ENCODE peak calls at places on chromosome 16, in nine cellular contexts. One of them, this sample, is unnamed.

GRCh38 chr16:63720848-63721247 is 1401.0 kb downstream of the CDH11 start:
- DNase-seq in colonic mucosa: no peak
- DNase-seq in A549: no peak
- DNase-seq in CD8-positive, alpha-beta memory T cell: no peak
- DNase-seq in K562: no peak
- DNase-seq in heart left ventricle: no peak
- DNase-seq in uterus: no peak
- DNase-seq in mesendoderm: no peak
- DNase-seq in gastrocnemius medialis: no peak
- DNase-seq in this sample: no peak

GRCh38 chr16:27240948-27241531 is 27.5 kb downstream of the NSMCE1 start:
- DNase-seq in colonic mucosa: no peak
- DNase-seq in A549: no peak
- DNase-seq in CD8-positive, alpha-beta memory T cell: no peak
- DNase-seq in K562: no peak
- DNase-seq in heart left ventricle: peak; percentile 59
- DNase-seq in uterus: no peak
- DNase-seq in mesendoderm: no peak
- DNase-seq in gastrocnemius medialis: no peak
- DNase-seq in this sample: no peak

GRCh38 chr16:84117482-84117843 is 721 bp upstream of the MBTPS1 start:
- DNase-seq in colonic mucosa: no peak
- DNase-seq in A549: peak; percentile 28
- DNase-seq in CD8-positive, alpha-beta memory T cell: peak; percentile 58
- DNase-seq in K562: peak; percentile 43
- DNase-seq in heart left ventricle: no peak
- DNase-seq in uterus: no peak
- DNase-seq in mesendoderm: peak; percentile 61
- DNase-seq in gastrocnemius medialis: no peak
- DNase-seq in this sample: no peak

GRCh38 chr16:4021070-4021779 is 95.0 kb downstream of the ADCY9 start:
- DNase-seq in colonic mucosa: peak; percentile 92
- DNase-seq in A549: no peak
- DNase-seq in CD8-positive, alpha-beta memory T cell: no peak
- DNase-seq in K562: no peak
- DNase-seq in heart left ventricle: no peak
- DNase-seq in uterus: no peak
- DNase-seq in mesendoderm: no peak
- DNase-seq in gastrocnemius medialis: peak; percentile 28
- DNase-seq in this sample: no peak

GRCh38 chr16:83470406-83470805 is 337.4 kb upstream of the HSBP1 start:
- DNase-seq in colonic mucosa: no peak
- DNase-seq in A549: no peak
- DNase-seq in CD8-positive, alpha-beta memory T cell: no peak
- DNase-seq in K562: no peak
- DNase-seq in heart left ventricle: no peak
- DNase-seq in uterus: no peak
- DNase-seq in mesendoderm: no peak
- DNase-seq in gastrocnemius medialis: no peak
- DNase-seq in this sample: no peak

GRCh38 chr16:14098081-14098480 is 27.0 kb downstream of the MRTFB start:
- DNase-seq in colonic mucosa: no peak
- DNase-seq in A549: no peak
- DNase-seq in CD8-positive, alpha-beta memory T cell: no peak
- DNase-seq in K562: no peak
- DNase-seq in heart left ventricle: no peak
- DNase-seq in uterus: no peak
- DNase-seq in mesendoderm: no peak
- DNase-seq in gastrocnemius medialis: no peak
- DNase-seq in this sample: no peak

GRCh38 chr16:13148836-13149235 is 247.4 kb downstream of the SHISA9 start:
- DNase-seq in colonic mucosa: no peak
- DNase-seq in A549: no peak
- DNase-seq in CD8-positive, alpha-beta memory T cell: no peak
- DNase-seq in K562: no peak
- DNase-seq in heart left ventricle: no peak
- DNase-seq in uterus: no peak
- DNase-seq in mesendoderm: no peak
- DNase-seq in gastrocnemius medialis: no peak
- DNase-seq in this sample: no peak

GRCh38 chr16:31708348-31708747 is 165.3 kb upstream of the ZNF267 start:
- DNase-seq in colonic mucosa: no peak
- DNase-seq in A549: no peak
- DNase-seq in CD8-positive, alpha-beta memory T cell: no peak
- DNase-seq in K562: peak; percentile 2
- DNase-seq in heart left ventricle: no peak
- DNase-seq in uterus: no peak
- DNase-seq in mesendoderm: no peak
- DNase-seq in gastrocnemius medialis: no peak
- DNase-seq in this sample: peak; percentile 45

GRCh38 chr16:15748654-15749053 is 98.6 kb downstream of the NDE1 start:
- DNase-seq in colonic mucosa: no peak
- DNase-seq in A549: no peak
- DNase-seq in CD8-positive, alpha-beta memory T cell: no peak
- DNase-seq in K562: no peak
- DNase-seq in heart left ventricle: no peak
- DNase-seq in uterus: no peak
- DNase-seq in mesendoderm: no peak
- DNase-seq in gastrocnemius medialis: no peak
- DNase-seq in this sample: no peak

GRCh38 chr16:30183961-30184429 is 593 bp downstream of the CORO1A start:
- DNase-seq in colonic mucosa: peak; percentile 44
- DNase-seq in A549: no peak
- DNase-seq in CD8-positive, alpha-beta memory T cell: peak; percentile 92
- DNase-seq in K562: no peak
- DNase-seq in heart left ventricle: peak; percentile 75
- DNase-seq in uterus: peak; percentile 19
- DNase-seq in mesendoderm: no peak
- DNase-seq in gastrocnemius medialis: peak; percentile 21
- DNase-seq in this sample: peak; percentile 78

GRCh38 chr16:49748322-49748721 is 107.6 kb downstream of the ZNF423 start:
- DNase-seq in colonic mucosa: no peak
- DNase-seq in A549: no peak
- DNase-seq in CD8-positive, alpha-beta memory T cell: no peak
- DNase-seq in K562: no peak
- DNase-seq in heart left ventricle: no peak
- DNase-seq in uterus: peak; percentile 73
- DNase-seq in mesendoderm: no peak
- DNase-seq in gastrocnemius medialis: no peak
- DNase-seq in this sample: no peak

GRCh38 chr16:83813818-83814653 is 6.3 kb downstream of the HSBP1 start:
- DNase-seq in colonic mucosa: no peak
- DNase-seq in A549: peak; percentile 34
- DNase-seq in CD8-positive, alpha-beta memory T cell: no peak
- DNase-seq in K562: no peak
- DNase-seq in heart left ventricle: no peak
- DNase-seq in uterus: peak; percentile 45
- DNase-seq in mesendoderm: peak; percentile 77
- DNase-seq in gastrocnemius medialis: no peak
- DNase-seq in this sample: no peak

GRCh38 chr16:87956771-87957279 is 5.6 kb downstream of the BANP start:
- DNase-seq in colonic mucosa: no peak
- DNase-seq in A549: peak; percentile 32
- DNase-seq in CD8-positive, alpha-beta memory T cell: no peak
- DNase-seq in K562: peak; percentile 35
- DNase-seq in heart left ventricle: no peak
- DNase-seq in uterus: no peak
- DNase-seq in mesendoderm: peak; percentile 54
- DNase-seq in gastrocnemius medialis: no peak
- DNase-seq in this sample: no peak
- H3K4me1 ChIP-seq in colonic mucosa: peaks cover 18% of the 10 kb centered on the region
- H3K4me1 ChIP-seq in A549: peaks cover 25% of the 10 kb centered on the region
- H3K4me1 ChIP-seq in CD8-positive, alpha-beta memory T cell: peaks cover 71% of the 10 kb centered on the region
- H3K4me1 ChIP-seq in K562: peaks cover 40% of the 10 kb centered on the region
- H3K4me1 ChIP-seq in heart left ventricle: peaks cover 63% of the 10 kb centered on the region
- H3K4me1 ChIP-seq in uterus: peaks cover 3% of the 10 kb centered on the region
- H3K4me1 ChIP-seq in mesendoderm: no peaks in the 10 kb centered on the region
- H3K4me1 ChIP-seq in gastrocnemius medialis: peaks cover 22% of the 10 kb centered on the region
- H3K4me1 ChIP-seq in this sample: peaks cover 77% of the 10 kb centered on the region

GRCh38 chr16:75089486-75090202 is 26.9 kb downstream of the LDHD start:
- DNase-seq in colonic mucosa: no peak
- DNase-seq in A549: no peak
- DNase-seq in CD8-positive, alpha-beta memory T cell: no peak
- DNase-seq in K562: no peak
- DNase-seq in heart left ventricle: no peak
- DNase-seq in uterus: no peak
- DNase-seq in mesendoderm: peak; percentile 77
- DNase-seq in gastrocnemius medialis: no peak
- DNase-seq in this sample: no peak
- H3K4me1 ChIP-seq in colonic mucosa: peaks cover 7% of the 10 kb centered on the region
- H3K4me1 ChIP-seq in A549: peaks cover 58% of the 10 kb centered on the region
- H3K4me1 ChIP-seq in CD8-positive, alpha-beta memory T cell: no peaks in the 10 kb centered on the region
- H3K4me1 ChIP-seq in K562: peaks cover 46% of the 10 kb centered on the region
- H3K4me1 ChIP-seq in heart left ventricle: peaks cover 41% of the 10 kb centered on the region
- H3K4me1 ChIP-seq in uterus: no peaks in the 10 kb centered on the region
- H3K4me1 ChIP-seq in mesendoderm: peaks cover 7% of the 10 kb centered on the region
- H3K4me1 ChIP-seq in gastrocnemius medialis: peaks cover 49% of the 10 kb centered on the region
- H3K4me1 ChIP-seq in this sample: no peaks in the 10 kb centered on the region

GRCh38 chr16:1154887-1155331 is 2.0 kb downstream of the CACNA1H start:
- DNase-seq in colonic mucosa: no peak
- DNase-seq in A549: peak; percentile 54
- DNase-seq in CD8-positive, alpha-beta memory T cell: no peak
- DNase-seq in K562: no peak
- DNase-seq in heart left ventricle: no peak
- DNase-seq in uterus: no peak
- DNase-seq in mesendoderm: no peak
- DNase-seq in gastrocnemius medialis: no peak
- DNase-seq in this sample: no peak
- H3K4me1 ChIP-seq in colonic mucosa: no peaks in the 10 kb centered on the region
- H3K4me1 ChIP-seq in A549: peaks cover 47% of the 10 kb centered on the region
- H3K4me1 ChIP-seq in CD8-positive, alpha-beta memory T cell: peaks cover 7% of the 10 kb centered on the region
- H3K4me1 ChIP-seq in K562: no peaks in the 10 kb centered on the region
- H3K4me1 ChIP-seq in heart left ventricle: peaks cover 9% of the 10 kb centered on the region
- H3K4me1 ChIP-seq in uterus: no peaks in the 10 kb centered on the region
- H3K4me1 ChIP-seq in mesendoderm: no peaks in the 10 kb centered on the region
- H3K4me1 ChIP-seq in gastrocnemius medialis: no peaks in the 10 kb centered on the region
- H3K4me1 ChIP-seq in this sample: peaks cover 11% of the 10 kb centered on the region

GRCh38 chr16:843771-844170 is 43.2 kb upstream of the GNG13 start:
- DNase-seq in colonic mucosa: no peak
- DNase-seq in A549: no peak
- DNase-seq in CD8-positive, alpha-beta memory T cell: no peak
- DNase-seq in K562: no peak
- DNase-seq in heart left ventricle: peak; percentile 42
- DNase-seq in uterus: no peak
- DNase-seq in mesendoderm: no peak
- DNase-seq in gastrocnemius medialis: no peak
- DNase-seq in this sample: no peak
- H3K4me1 ChIP-seq in colonic mucosa: no peaks in the 10 kb centered on the region
- H3K4me1 ChIP-seq in A549: no peaks in the 10 kb centered on the region
- H3K4me1 ChIP-seq in CD8-positive, alpha-beta memory T cell: no peaks in the 10 kb centered on the region
- H3K4me1 ChIP-seq in K562: no peaks in the 10 kb centered on the region
- H3K4me1 ChIP-seq in heart left ventricle: no peaks in the 10 kb centered on the region
- H3K4me1 ChIP-seq in uterus: no peaks in the 10 kb centered on the region
- H3K4me1 ChIP-seq in mesendoderm: no peaks in the 10 kb centered on the region
- H3K4me1 ChIP-seq in gastrocnemius medialis: no peaks in the 10 kb centered on the region
- H3K4me1 ChIP-seq in this sample: no peaks in the 10 kb centered on the region

GRCh38 chr16:68070249-68070725 is 14.9 kb upstream of the NFATC3 start:
- DNase-seq in colonic mucosa: no peak
- DNase-seq in A549: no peak
- DNase-seq in CD8-positive, alpha-beta memory T cell: no peak
- DNase-seq in K562: no peak
- DNase-seq in heart left ventricle: no peak
- DNase-seq in uterus: no peak
- DNase-seq in mesendoderm: no peak
- DNase-seq in gastrocnemius medialis: no peak
- DNase-seq in this sample: no peak

GRCh38 chr16:68069511-68070248 is 15.5 kb upstream of the NFATC3 start:
- DNase-seq in colonic mucosa: peak; percentile 54
- DNase-seq in A549: no peak
- DNase-seq in CD8-positive, alpha-beta memory T cell: peak; percentile 65
- DNase-seq in K562: no peak
- DNase-seq in heart left ventricle: no peak
- DNase-seq in uterus: no peak
- DNase-seq in mesendoderm: no peak
- DNase-seq in gastrocnemius medialis: peak; percentile 97
- DNase-seq in this sample: peak; percentile 53

GRCh38 chr16:68072038-68072695 is 13.0 kb upstream of the NFATC3 start:
- DNase-seq in colonic mucosa: peak; percentile 59
- DNase-seq in A549: no peak
- DNase-seq in CD8-positive, alpha-beta memory T cell: no peak
- DNase-seq in K562: peak; percentile 23
- DNase-seq in heart left ventricle: peak; percentile 53
- DNase-seq in uterus: no peak
- DNase-seq in mesendoderm: no peak
- DNase-seq in gastrocnemius medialis: peak; percentile 96
- DNase-seq in this sample: no peak

GRCh38 chr16:68070811-68071546 is 14.2 kb upstream of the NFATC3 start:
- DNase-seq in colonic mucosa: no peak
- DNase-seq in A549: no peak
- DNase-seq in CD8-positive, alpha-beta memory T cell: no peak
- DNase-seq in K562: no peak
- DNase-seq in heart left ventricle: no peak
- DNase-seq in uterus: no peak
- DNase-seq in mesendoderm: no peak
- DNase-seq in gastrocnemius medialis: no peak
- DNase-seq in this sample: peak; percentile 42

GRCh38 chr16:68071547-68071901 is 13.6 kb upstream of the NFATC3 start:
- DNase-seq in colonic mucosa: no peak
- DNase-seq in A549: no peak
- DNase-seq in CD8-positive, alpha-beta memory T cell: no peak
- DNase-seq in K562: no peak
- DNase-seq in heart left ventricle: no peak
- DNase-seq in uterus: no peak
- DNase-seq in mesendoderm: no peak
- DNase-seq in gastrocnemius medialis: no peak
- DNase-seq in this sample: no peak
- H3K4me1 ChIP-seq in colonic mucosa: peaks cover 8% of the 10 kb centered on the region
- H3K4me1 ChIP-seq in A549: peaks cover 11% of the 10 kb centered on the region
- H3K4me1 ChIP-seq in CD8-positive, alpha-beta memory T cell: peaks cover 78% of the 10 kb centered on the region
- H3K4me1 ChIP-seq in K562: peaks cover 9% of the 10 kb centered on the region
- H3K4me1 ChIP-seq in heart left ventricle: peaks cover 27% of the 10 kb centered on the region
- H3K4me1 ChIP-seq in uterus: no peaks in the 10 kb centered on the region
- H3K4me1 ChIP-seq in mesendoderm: no peaks in the 10 kb centered on the region
- H3K4me1 ChIP-seq in gastrocnemius medialis: peaks cover 67% of the 10 kb centered on the region
- H3K4me1 ChIP-seq in this sample: peaks cover 79% of the 10 kb centered on the region

GRCh38 chr16:61862221-61862620 is 174.0 kb downstream of the CDH8 start:
- DNase-seq in colonic mucosa: no peak
- DNase-seq in A549: no peak
- DNase-seq in CD8-positive, alpha-beta memory T cell: no peak
- DNase-seq in K562: no peak
- DNase-seq in heart left ventricle: no peak
- DNase-seq in uterus: no peak
- DNase-seq in mesendoderm: no peak
- DNase-seq in gastrocnemius medialis: no peak
- DNase-seq in this sample: no peak

GRCh38 chr16:61858996-61859395 is 177.2 kb downstream of the CDH8 start:
- DNase-seq in colonic mucosa: no peak
- DNase-seq in A549: no peak
- DNase-seq in CD8-positive, alpha-beta memory T cell: no peak
- DNase-seq in K562: no peak
- DNase-seq in heart left ventricle: no peak
- DNase-seq in uterus: no peak
- DNase-seq in mesendoderm: no peak
- DNase-seq in gastrocnemius medialis: no peak
- DNase-seq in this sample: no peak

DNA sequence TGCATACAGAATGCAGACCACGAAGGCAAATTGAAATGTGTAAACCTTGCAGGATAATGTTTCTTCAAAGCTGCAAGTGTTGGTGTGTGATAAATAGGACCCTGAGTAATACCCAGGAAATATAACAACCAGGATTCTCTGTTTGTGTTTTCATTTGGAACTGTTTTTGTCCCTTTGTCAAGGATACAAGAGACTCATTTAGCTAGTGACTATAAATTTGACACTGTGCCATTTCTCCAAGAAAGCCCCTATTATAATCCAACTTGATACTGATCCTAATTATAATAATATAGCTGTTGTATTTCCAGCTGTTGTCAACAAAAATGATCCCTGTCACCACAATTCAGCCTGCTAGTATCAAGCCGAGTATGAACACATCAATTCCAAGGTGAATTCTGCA is 173.5 kb downstream of the CDH8 start:
- DNase-seq in colonic mucosa: no peak
- DNase-seq in A549: no peak
- DNase-seq in CD8-positive, alpha-beta memory T cell: no peak
- DNase-seq in K562: no peak
- DNase-seq in heart left ventricle: no peak
- DNase-seq in uterus: no peak
- DNase-seq in mesendoderm: no peak
- DNase-seq in gastrocnemius medialis: no peak
- DNase-seq in this sample: no peak
- H3K4me1 ChIP-seq in colonic mucosa: no peaks in the 10 kb centered on the region
- H3K4me1 ChIP-seq in A549: no peaks in the 10 kb centered on the region
- H3K4me1 ChIP-seq in CD8-positive, alpha-beta memory T cell: no peaks in the 10 kb centered on the region
- H3K4me1 ChIP-seq in K562: no peaks in the 10 kb centered on the region
- H3K4me1 ChIP-seq in heart left ventricle: no peaks in the 10 kb centered on the region
- H3K4me1 ChIP-seq in uterus: no peaks in the 10 kb centered on the region
- H3K4me1 ChIP-seq in mesendoderm: peaks cover 4% of the 10 kb centered on the region
- H3K4me1 ChIP-seq in gastrocnemius medialis: no peaks in the 10 kb centered on the region
- H3K4me1 ChIP-seq in this sample: no peaks in the 10 kb centered on the region

This sample was measured in CD8-positive, alpha-beta T cell.